ENCODE peak calls at places on chromosomes 3 and 15, in five cellular contexts. G is SJSA1, R is T-helper 9 cell, H is endothelial cell of umbilical vein, B is body of pancreas. M is an unnamed sample.

GRCh38 chr3:66693461-66693912 is 192.7 kb upstream of the LRIG1 start:
- DNase-seq in R (no peak), G (no peak), B (peak; percentile 56), H (no peak), M (no peak)

GRCh38 chr3:71111784-71112440 is 471.6 kb downstream of the FOXP1 start:
- DNase-seq in G (peak; percentile 53), B (no peak), R (no peak), H (peak; percentile 74), M (no peak)

GRCh38 chr3:152235709-152236298 is 32.9 kb upstream of the MBNL1 start:
- DNase-seq in B (no peak), H (peak; percentile 25), R (no peak), G (peak; percentile 64), M (no peak)

GRCh38 chr15:77858677-77859490 is 218.6 kb downstream of the TBC1D2B start:
- DNase-seq in H (no peak), B (peak; percentile 83), G (no peak), R (no peak), M (no peak)

GRCh38 chr15:70806992-70807712 is 43.8 kb upstream of the UACA start:
- DNase-seq in R (no peak), B (peak; percentile 68), G (no peak), H (peak; percentile 82), M (no peak)

GRCh38 chr3:14274537-14274936 is 95.9 kb downstream of the LSM3 start:
- DNase-seq in H (no peak), B (no peak), G (no peak), R (no peak), M (no peak)

GRCh38 chr15:70505971-70506887 is 257.1 kb downstream of the UACA start:
- DNase-seq in H (no peak), R (no peak), B (no peak), G (peak; percentile 31), M (no peak)

GRCh38 chr15:61141497-61142125 is 87.5 kb downstream of the RORA start:
- DNase-seq in G (no peak), R (no peak), H (no peak), B (no peak), M (no peak)

GRCh38 chr3:127551971-127552370 is 38.6 kb downstream of the TPRA1 start:
- DNase-seq in B (no peak), R (no peak), H (no peak), G (no peak), M (no peak)

GRCh38 chr15:29128671-29129070 is 141.0 kb downstream of the NSMCE3 start:
- DNase-seq in H (no peak), B (no peak), G (no peak), R (no peak), M (no peak)

GRCh38 chr3:190728574-190729246 is 133.8 kb downstream of the GMNC start:
- DNase-seq in G (peak; percentile 12), H (no peak), R (no peak), B (no peak), M (no peak)

GRCh38 chr15:69008056-69008455 is 6.4 kb upstream of the NOX5 start:
- DNase-seq in R (no peak), G (no peak), B (no peak), H (no peak), M (no peak)

GRCh38 chr15:83746231-83746630 is 92.3 kb downstream of the ADAMTSL3 start:
- DNase-seq in H (no peak), R (no peak), B (no peak), G (no peak), M (no peak)

GRCh38 chr3:29186982-29187718 is 93.7 kb upstream of the RBMS3 start:
- DNase-seq in R (no peak), H (peak; percentile 76), G (peak; percentile 74), B (no peak), M (no peak)

GRCh38 chr15:39403674-39404117 is 177.2 kb upstream of the THBS1 start:
- DNase-seq in R (no peak), H (peak; percentile 75), G (peak; percentile 4), B (no peak), M (no peak)

GRCh38 chr3:197847866-197848401 is 56.9 kb downstream of the LRCH3 start:
- DNase-seq in H (peak; percentile 61), B (no peak), R (no peak), G (peak; percentile 50), M (no peak)

GRCh38 chr3:128801779-128802369 is 75.9 kb downstream of the RAB7A start:
- DNase-seq in H (no peak), G (no peak), R (no peak), B (no peak), M (no peak)

GRCh38 chr3:118089563-118089962 is 945.1 kb downstream of the IGSF11 start:
- DNase-seq in R (no peak), H (no peak), B (no peak), G (no peak), M (no peak)

GRCh38 chr15:80480171-80480811 is 76.1 kb downstream of the ARNT2 start:
- DNase-seq in G (no peak), R (no peak), B (peak; percentile 32), H (no peak), M (no peak)

GRCh38 chr15:42890161-42890913 is 30.2 kb downstream of the TTBK2 start:
- DNase-seq in B (peak; percentile 3), R (no peak), G (peak; percentile 91), H (peak; percentile 90), M (no peak)

GRCh38 chr15:57286446-57287127 is 89.7 kb upstream of the CGNL1 start:
- DNase-seq in G (no peak), R (no peak), B (no peak), H (no peak), M (no peak)

GRCh38 chr15:89469331-89470107 is 26.9 kb downstream of the RHCG start:
- DNase-seq in B (no peak), R (no peak), G (no peak), H (no peak), M (no peak)

GRCh38 chr15:28107111-28107893 is 8.2 kb upstream of the OCA2 start:
- DNase-seq in R (no peak), G (peak; percentile 40), B (no peak), H (peak; percentile 25), M (no peak)

GRCh38 chr3:61236556-61236955 is 14.7 kb downstream of the FHIT start:
- DNase-seq in B (no peak), G (no peak), H (no peak), R (no peak), M (no peak)

GRCh38 chr15:98799461-98799971 is 151.2 kb downstream of the IGF1R start:
- DNase-seq in G (peak; percentile 31), B (no peak), H (peak; percentile 21), R (no peak), M (no peak)

GRCh38 chr3:67551366-67552016 is 102.9 kb downstream of the SUCLG2 start:
- DNase-seq in B (no peak), R (no peak), H (no peak), G (no peak), M (no peak)

M was measured in osteocyte.